ENCODE peak calls at places on chromosomes 6 and 20, in seven cellular contexts. N, D, V, F, C, S and U are unnamed samples.

GRCh38 chr6:142945071-142945445 is at the start of gene HIVEP2:
- DNase-seq in F (peak; percentile 75), N (peak; percentile 87), V (peak; percentile 94), D (peak; percentile 92), C (no peak), S (peak; percentile 86), U (peak; percentile 87)

GRCh38 chr6:158645064-158646022 is 800 bp upstream of the DYNLT1 start:
- DNase-seq in V (no peak), C (no peak), S (no peak), N (no peak), D (no peak), F (no peak), U (peak; percentile 69)

GRCh38 chr6:19312291-19312978 is 524.7 kb upstream of the ID4 start:
- DNase-seq in N (no peak), V (no peak), S (peak; percentile 86), F (peak; percentile 90), C (peak; percentile 84), D (peak; percentile 98), U (no peak)

GRCh38 chr20:41314386-41314785 is 3.1 kb downstream of the ZHX3 start:
- DNase-seq in S (no peak), C (no peak), D (no peak), F (no peak), V (no peak), N (no peak), U (no peak)

GRCh38 chr6:26033942-26034354 is 53.3 kb upstream of the HFE start:
- DNase-seq in C (no peak), V (no peak), D (peak; percentile 67), N (no peak), F (no peak), S (peak; percentile 54), U (no peak)

GRCh38 chr6:5357486-5357885 is 96.2 kb downstream of the FARS2 start:
- DNase-seq in V (no peak), N (no peak), C (no peak), D (no peak), S (no peak), F (no peak), U (no peak)

GRCh38 chr6:9914951-9915350 is 499.9 kb downstream of the TFAP2A start:
- DNase-seq in D (no peak), S (no peak), V (no peak), C (no peak), N (no peak), F (no peak), U (no peak)

GRCh38 chr6:36917541-36918193 is 31.9 kb downstream of the C6orf89 start:
- DNase-seq in V (no peak), N (peak; percentile 80), D (no peak), C (no peak), F (no peak), S (no peak), U (no peak)

GRCh38 chr6:102389994-102390393 is 996.5 kb downstream of the GRIK2 start:
- DNase-seq in C (no peak), D (no peak), S (no peak), V (no peak), F (no peak), N (no peak), U (no peak)

GRCh38 chr6:166586424-166587156 is at the start of gene RAMACL:
- DNase-seq in N (no peak), F (no peak), D (peak; percentile 75), C (no peak), S (peak; percentile 78), V (no peak), U (peak; percentile 42)

GRCh38 chr6:107275330-107275865 is 160.1 kb upstream of the BEND3 start:
- DNase-seq in D (peak; percentile 81), S (no peak), C (no peak), V (no peak), F (no peak), N (peak; percentile 12), U (no peak)
- H3K23ac ChIP-seq in D (no peak overlapping the region), S (no peak overlapping the region), C (no peak overlapping the region), V (no peak overlapping the region), F (no peak overlapping the region), N (no peak overlapping the region), U (no peak overlapping the region)

DNA sequence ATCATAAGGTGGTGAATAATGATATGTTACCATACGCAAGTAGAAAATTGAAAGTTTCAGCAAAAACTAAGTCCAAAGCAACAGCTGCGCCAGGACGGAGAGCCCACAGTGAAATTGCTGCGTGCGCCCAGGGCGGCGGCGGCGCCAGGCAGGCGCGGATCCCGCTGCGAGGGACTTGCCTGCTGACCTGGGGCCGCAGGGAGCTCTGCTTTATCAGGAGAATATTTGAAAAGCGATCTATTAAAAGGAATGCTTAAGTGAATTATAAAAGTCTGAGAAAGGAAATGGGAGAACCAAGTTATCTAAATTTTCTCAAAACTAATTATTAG is 85.4 kb downstream of the THBS2 start:
- DNase-seq in D (no peak), F (no peak), V (no peak), C (no peak), S (no peak), N (no peak), U (no peak)
- H3K23ac ChIP-seq in D (no peak overlapping the region), F (no peak overlapping the region), V (no peak overlapping the region), C (no peak overlapping the region), S (no peak overlapping the region), N (peak overlapping the region; percentile 14), U (no peak overlapping the region)

DNA sequence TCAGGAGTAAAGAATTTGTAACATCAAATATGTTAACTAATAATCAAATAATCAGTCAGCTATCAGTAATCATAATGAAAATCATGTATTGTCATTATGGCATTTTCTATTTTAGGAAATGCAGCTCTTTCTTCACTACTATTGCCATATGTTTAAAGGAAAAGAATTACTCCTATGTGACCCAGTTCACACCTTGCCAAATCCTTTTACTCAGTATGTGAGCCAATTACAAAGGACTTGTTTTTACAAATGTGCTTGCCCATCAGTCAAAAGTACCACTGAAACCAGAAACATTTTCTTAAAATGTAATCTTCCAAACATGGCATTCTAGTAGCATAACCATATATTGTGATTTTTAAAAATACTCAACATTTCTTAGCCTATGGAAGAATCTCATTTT is 63.6 kb downstream of the NCOA7 start:
- DNase-seq in C (no peak), N (no peak), F (no peak), S (no peak), V (no peak), D (no peak), U (no peak)
- H3K23ac ChIP-seq in C (no peak overlapping the region), N (no peak overlapping the region), F (no peak overlapping the region), S (no peak overlapping the region), V (no peak overlapping the region), D (no peak overlapping the region), U (no peak overlapping the region)

GRCh38 chr20:57012691-57013090 is 253.8 kb downstream of the BMP7 start:
- DNase-seq in V (no peak), D (no peak), N (no peak), F (no peak), S (no peak), C (no peak), U (no peak)

GRCh38 chr20:57009355-57009754 is 257.1 kb downstream of the BMP7 start:
- DNase-seq in F (no peak), C (no peak), D (no peak), S (no peak), N (no peak), V (no peak), U (no peak)

GRCh38 chr20:57009775-57010174 is 256.7 kb downstream of the BMP7 start:
- DNase-seq in V (no peak), S (no peak), N (no peak), C (no peak), D (no peak), F (no peak), U (no peak)

GRCh38 chr20:57013221-57013620 is 253.2 kb downstream of the BMP7 start:
- DNase-seq in N (no peak), F (no peak), S (no peak), V (no peak), C (no peak), D (no peak), U (no peak)

DNA sequence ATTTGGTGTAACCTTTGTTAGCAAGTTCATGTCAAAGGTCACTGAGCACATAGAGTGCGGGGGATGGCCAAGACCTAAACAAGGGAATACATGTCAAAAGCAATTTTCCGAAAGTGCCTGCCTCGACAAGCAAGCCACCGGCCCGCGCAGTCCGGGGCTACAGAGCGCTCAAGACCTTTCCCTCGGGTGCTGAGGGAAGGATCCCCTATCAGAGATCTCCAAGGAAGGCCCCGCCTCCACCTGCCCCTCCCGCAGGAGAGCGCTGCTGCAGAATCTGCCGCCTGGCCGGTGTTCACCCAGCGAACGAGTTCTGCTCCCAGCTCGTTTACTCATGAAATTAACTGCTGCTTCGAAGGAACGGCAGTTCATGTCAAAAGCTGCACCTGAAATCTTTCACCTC is 252.7 kb downstream of the BMP7 start:
- DNase-seq in F (peak; percentile 59), S (peak; percentile 81), V (no peak), D (peak; percentile 71), N (no peak), C (no peak), U (peak; percentile 58)
- H3K23ac ChIP-seq in F (no peak overlapping the region), S (no peak overlapping the region), V (peak overlapping the region; percentile 50), D (no peak overlapping the region), N (no peak overlapping the region), C (no peak overlapping the region), U (no peak overlapping the region)

GRCh38 chr20:63689046-63690000 is 7.1 kb upstream of the TNFRSF6B start:
- DNase-seq in V (no peak), F (no peak), C (no peak), N (no peak), S (no peak), D (no peak), U (no peak)

GRCh38 chr20:63690001-63690897 is 6.2 kb upstream of the TNFRSF6B start:
- DNase-seq in F (no peak), S (no peak), N (no peak), D (no peak), V (no peak), C (no peak), U (no peak)

GRCh38 chr20:63692436-63693078 is 3.9 kb upstream of the TNFRSF6B start:
- DNase-seq in C (no peak), D (no peak), S (no peak), V (no peak), N (no peak), F (no peak), U (no peak)

GRCh38 chr20:63691711-63692435 is 4.6 kb upstream of the TNFRSF6B start:
- DNase-seq in D (no peak), V (no peak), S (no peak), F (no peak), N (no peak), C (no peak), U (no peak)

DNA sequence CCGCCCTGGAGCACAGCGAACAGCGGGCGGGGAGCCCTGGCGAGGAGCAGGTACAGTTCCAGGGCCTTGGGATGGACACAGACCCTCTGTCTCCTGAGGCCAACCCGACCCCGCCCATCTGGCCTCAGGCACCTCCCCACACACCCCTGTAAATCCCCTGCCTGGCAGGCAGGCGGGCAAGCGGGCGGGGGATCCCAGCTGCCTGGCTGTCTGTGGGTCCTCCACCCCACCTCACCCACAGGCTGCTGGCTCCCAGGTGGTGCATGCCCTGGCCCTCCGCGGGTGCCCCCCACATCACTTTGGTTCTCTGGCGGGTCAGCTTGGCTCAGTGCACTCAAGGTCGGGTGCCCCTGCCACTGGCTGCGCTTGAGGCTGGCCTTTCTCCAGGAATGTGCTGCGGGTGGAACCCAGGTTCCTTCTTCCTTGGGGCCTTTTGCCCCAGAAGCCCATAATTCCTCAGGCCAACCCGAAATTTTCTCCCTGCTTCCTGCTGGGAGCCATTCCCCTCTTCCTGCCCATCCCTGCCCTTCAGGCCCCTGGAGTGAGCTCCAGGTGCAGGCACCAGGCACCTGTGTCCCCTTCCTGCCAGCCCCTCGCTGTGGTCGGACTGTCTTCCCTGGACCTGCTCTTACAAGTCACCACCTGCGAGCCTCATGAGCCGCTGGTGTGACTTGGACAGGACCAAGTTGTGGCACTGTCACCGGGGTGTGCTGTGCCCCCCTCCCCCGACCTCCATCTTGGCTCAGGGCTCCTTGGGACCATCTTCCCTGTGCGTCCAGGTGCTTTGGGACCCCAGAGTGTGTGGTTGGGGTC is 5.3 kb upstream of the TNFRSF6B start:
- DNase-seq in N (no peak), S (no peak), C (no peak), D (no peak), V (no peak), F (no peak), U (no peak)
- H3K23ac ChIP-seq in N (no peak overlapping the region), S (no peak overlapping the region), C (no peak overlapping the region), D (no peak overlapping the region), V (no peak overlapping the region), F (peak overlapping the region; percentile 3), U (no peak overlapping the region)